ENCODE peak calls at places on chromosomes 6 and 20, in nine cellular contexts. One of them, this sample, is unnamed.

GRCh38 chr6:131787955-131788712 is 19.7 kb upstream of the ENPP1 start:
- DNase-seq in non-pigmented ciliary epithelial cell: no peak
- DNase-seq in activated naive CD4-positive, alpha-beta T cell treated with anti-CD3 and anti-CD28 coated beads, Interleukin-2, amount 10 ng/mL, durations not matched to agents 7 days and 5 days: no peak
- DNase-seq in NCI-H526 treated with DMSO at 0.1 percent for 48 hours: no peak
- DNase-seq in activated naive CD8-positive, alpha-beta T cell treated with anti-CD3 and anti-CD28 coated beads, Interleukin-2, amount 50 U/mL, for 24 hours: no peak
- DNase-seq in COR-L47: no peak
- DNase-seq in HEK293T: no peak
- DNase-seq in ascending aorta: no peak
- DNase-seq in omental fat pad: no peak
- DNase-seq in this sample: peak

GRCh38 chr20:12110711-12111110 is 193.0 kb downstream of the BTBD3 start:
- DNase-seq in non-pigmented ciliary epithelial cell: no peak
- DNase-seq in activated naive CD4-positive, alpha-beta T cell treated with anti-CD3 and anti-CD28 coated beads, Interleukin-2, amount 10 ng/mL, durations not matched to agents 7 days and 5 days: no peak
- DNase-seq in NCI-H526 treated with DMSO at 0.1 percent for 48 hours: no peak
- DNase-seq in activated naive CD8-positive, alpha-beta T cell treated with anti-CD3 and anti-CD28 coated beads, Interleukin-2, amount 50 U/mL, for 24 hours: no peak
- DNase-seq in COR-L47: no peak
- DNase-seq in HEK293T: no peak
- DNase-seq in ascending aorta: no peak
- DNase-seq in omental fat pad: no peak
- DNase-seq in this sample: peak

GRCh38 chr6:36947570-36948351 is 6.8 kb upstream of the PI16 start:
- DNase-seq in non-pigmented ciliary epithelial cell: no peak
- DNase-seq in activated naive CD4-positive, alpha-beta T cell treated with anti-CD3 and anti-CD28 coated beads, Interleukin-2, amount 10 ng/mL, durations not matched to agents 7 days and 5 days: peak
- DNase-seq in NCI-H526 treated with DMSO at 0.1 percent for 48 hours: no peak
- DNase-seq in activated naive CD8-positive, alpha-beta T cell treated with anti-CD3 and anti-CD28 coated beads, Interleukin-2, amount 50 U/mL, for 24 hours: no peak
- DNase-seq in COR-L47: no peak
- DNase-seq in HEK293T: no peak
- DNase-seq in ascending aorta: peak
- DNase-seq in omental fat pad: no peak
- DNase-seq in this sample: no peak

GRCh38 chr6:45535933-45536332 is 158.2 kb upstream of the SUPT3H start:
- DNase-seq in non-pigmented ciliary epithelial cell: no peak
- DNase-seq in activated naive CD4-positive, alpha-beta T cell treated with anti-CD3 and anti-CD28 coated beads, Interleukin-2, amount 10 ng/mL, durations not matched to agents 7 days and 5 days: no peak
- DNase-seq in NCI-H526 treated with DMSO at 0.1 percent for 48 hours: no peak
- DNase-seq in activated naive CD8-positive, alpha-beta T cell treated with anti-CD3 and anti-CD28 coated beads, Interleukin-2, amount 50 U/mL, for 24 hours: no peak
- DNase-seq in COR-L47: no peak
- DNase-seq in HEK293T: no peak
- DNase-seq in ascending aorta: no peak
- DNase-seq in omental fat pad: no peak
- DNase-seq in this sample: no peak

GRCh38 chr6:139588076-139588639 is 213.7 kb upstream of the CITED2 start:
- DNase-seq in non-pigmented ciliary epithelial cell: no peak
- DNase-seq in activated naive CD4-positive, alpha-beta T cell treated with anti-CD3 and anti-CD28 coated beads, Interleukin-2, amount 10 ng/mL, durations not matched to agents 7 days and 5 days: no peak
- DNase-seq in NCI-H526 treated with DMSO at 0.1 percent for 48 hours: peak
- DNase-seq in activated naive CD8-positive, alpha-beta T cell treated with anti-CD3 and anti-CD28 coated beads, Interleukin-2, amount 50 U/mL, for 24 hours: no peak
- DNase-seq in COR-L47: peak
- DNase-seq in HEK293T: peak
- DNase-seq in ascending aorta: no peak
- DNase-seq in omental fat pad: no peak
- DNase-seq in this sample: peak

GRCh38 chr6:116386581-116387299 is 16.0 kb downstream of the DSE start:
- DNase-seq in non-pigmented ciliary epithelial cell: no peak
- DNase-seq in activated naive CD4-positive, alpha-beta T cell treated with anti-CD3 and anti-CD28 coated beads, Interleukin-2, amount 10 ng/mL, durations not matched to agents 7 days and 5 days: no peak
- DNase-seq in NCI-H526 treated with DMSO at 0.1 percent for 48 hours: no peak
- DNase-seq in activated naive CD8-positive, alpha-beta T cell treated with anti-CD3 and anti-CD28 coated beads, Interleukin-2, amount 50 U/mL, for 24 hours: no peak
- DNase-seq in COR-L47: no peak
- DNase-seq in HEK293T: no peak
- DNase-seq in ascending aorta: no peak
- DNase-seq in omental fat pad: no peak
- DNase-seq in this sample: peak

GRCh38 chr6:34053721-34054120 is 92.2 kb downstream of the GRM4 start:
- DNase-seq in non-pigmented ciliary epithelial cell: no peak
- DNase-seq in activated naive CD4-positive, alpha-beta T cell treated with anti-CD3 and anti-CD28 coated beads, Interleukin-2, amount 10 ng/mL, durations not matched to agents 7 days and 5 days: no peak
- DNase-seq in NCI-H526 treated with DMSO at 0.1 percent for 48 hours: peak
- DNase-seq in activated naive CD8-positive, alpha-beta T cell treated with anti-CD3 and anti-CD28 coated beads, Interleukin-2, amount 50 U/mL, for 24 hours: no peak
- DNase-seq in COR-L47: peak
- DNase-seq in HEK293T: no peak
- DNase-seq in ascending aorta: no peak
- DNase-seq in omental fat pad: no peak
- DNase-seq in this sample: no peak

GRCh38 chr6:76742919-76743318 is 670.5 kb upstream of the IMPG1 start:
- DNase-seq in non-pigmented ciliary epithelial cell: no peak
- DNase-seq in activated naive CD4-positive, alpha-beta T cell treated with anti-CD3 and anti-CD28 coated beads, Interleukin-2, amount 10 ng/mL, durations not matched to agents 7 days and 5 days: no peak
- DNase-seq in NCI-H526 treated with DMSO at 0.1 percent for 48 hours: no peak
- DNase-seq in activated naive CD8-positive, alpha-beta T cell treated with anti-CD3 and anti-CD28 coated beads, Interleukin-2, amount 50 U/mL, for 24 hours: no peak
- DNase-seq in COR-L47: no peak
- DNase-seq in HEK293T: no peak
- DNase-seq in ascending aorta: no peak
- DNase-seq in omental fat pad: no peak
- DNase-seq in this sample: no peak

GRCh38 chr6:144248003-144248402 is 37.1 kb upstream of the UTRN start:
- DNase-seq in non-pigmented ciliary epithelial cell: no peak
- DNase-seq in activated naive CD4-positive, alpha-beta T cell treated with anti-CD3 and anti-CD28 coated beads, Interleukin-2, amount 10 ng/mL, durations not matched to agents 7 days and 5 days: no peak
- DNase-seq in NCI-H526 treated with DMSO at 0.1 percent for 48 hours: no peak
- DNase-seq in activated naive CD8-positive, alpha-beta T cell treated with anti-CD3 and anti-CD28 coated beads, Interleukin-2, amount 50 U/mL, for 24 hours: no peak
- DNase-seq in COR-L47: no peak
- DNase-seq in HEK293T: no peak
- DNase-seq in ascending aorta: no peak
- DNase-seq in omental fat pad: no peak
- DNase-seq in this sample: no peak

GRCh38 chr6:108133594-108134179 is 32.1 kb upstream of the NR2E1 start:
- DNase-seq in non-pigmented ciliary epithelial cell: peak
- DNase-seq in activated naive CD4-positive, alpha-beta T cell treated with anti-CD3 and anti-CD28 coated beads, Interleukin-2, amount 10 ng/mL, durations not matched to agents 7 days and 5 days: peak
- DNase-seq in NCI-H526 treated with DMSO at 0.1 percent for 48 hours: peak
- DNase-seq in activated naive CD8-positive, alpha-beta T cell treated with anti-CD3 and anti-CD28 coated beads, Interleukin-2, amount 50 U/mL, for 24 hours: peak
- DNase-seq in COR-L47: peak
- DNase-seq in HEK293T: peak
- DNase-seq in ascending aorta: peak
- DNase-seq in omental fat pad: no peak
- DNase-seq in this sample: peak

GRCh38 chr20:58403272-58403671 is 14.2 kb downstream of the VAPB start:
- DNase-seq in non-pigmented ciliary epithelial cell: no peak
- DNase-seq in activated naive CD4-positive, alpha-beta T cell treated with anti-CD3 and anti-CD28 coated beads, Interleukin-2, amount 10 ng/mL, durations not matched to agents 7 days and 5 days: no peak
- DNase-seq in NCI-H526 treated with DMSO at 0.1 percent for 48 hours: no peak
- DNase-seq in activated naive CD8-positive, alpha-beta T cell treated with anti-CD3 and anti-CD28 coated beads, Interleukin-2, amount 50 U/mL, for 24 hours: no peak
- DNase-seq in COR-L47: no peak
- DNase-seq in HEK293T: no peak
- DNase-seq in ascending aorta: no peak
- DNase-seq in omental fat pad: no peak
- DNase-seq in this sample: no peak

GRCh38 chr6:5053864-5054426 is 31.2 kb upstream of the PPP1R3G start:
- DNase-seq in non-pigmented ciliary epithelial cell: no peak
- DNase-seq in activated naive CD4-positive, alpha-beta T cell treated with anti-CD3 and anti-CD28 coated beads, Interleukin-2, amount 10 ng/mL, durations not matched to agents 7 days and 5 days: no peak
- DNase-seq in NCI-H526 treated with DMSO at 0.1 percent for 48 hours: no peak
- DNase-seq in activated naive CD8-positive, alpha-beta T cell treated with anti-CD3 and anti-CD28 coated beads, Interleukin-2, amount 50 U/mL, for 24 hours: no peak
- DNase-seq in COR-L47: peak
- DNase-seq in HEK293T: no peak
- DNase-seq in ascending aorta: no peak
- DNase-seq in omental fat pad: no peak
- DNase-seq in this sample: no peak

GRCh38 chr20:3685341-3685740 is 3.5 kb upstream of the ADAM33 start:
- DNase-seq in non-pigmented ciliary epithelial cell: no peak
- DNase-seq in activated naive CD4-positive, alpha-beta T cell treated with anti-CD3 and anti-CD28 coated beads, Interleukin-2, amount 10 ng/mL, durations not matched to agents 7 days and 5 days: no peak
- DNase-seq in NCI-H526 treated with DMSO at 0.1 percent for 48 hours: no peak
- DNase-seq in activated naive CD8-positive, alpha-beta T cell treated with anti-CD3 and anti-CD28 coated beads, Interleukin-2, amount 50 U/mL, for 24 hours: no peak
- DNase-seq in COR-L47: no peak
- DNase-seq in HEK293T: no peak
- DNase-seq in ascending aorta: no peak
- DNase-seq in omental fat pad: no peak
- DNase-seq in this sample: no peak

GRCh38 chr6:113854531-113855499 is 2.3 kb upstream of the MARCKS start:
- DNase-seq in non-pigmented ciliary epithelial cell: no peak
- DNase-seq in activated naive CD4-positive, alpha-beta T cell treated with anti-CD3 and anti-CD28 coated beads, Interleukin-2, amount 10 ng/mL, durations not matched to agents 7 days and 5 days: no peak
- DNase-seq in NCI-H526 treated with DMSO at 0.1 percent for 48 hours: peak
- DNase-seq in activated naive CD8-positive, alpha-beta T cell treated with anti-CD3 and anti-CD28 coated beads, Interleukin-2, amount 50 U/mL, for 24 hours: peak
- DNase-seq in COR-L47: peak
- DNase-seq in HEK293T: peak
- DNase-seq in ascending aorta: peak
- DNase-seq in omental fat pad: no peak
- DNase-seq in this sample: peak

GRCh38 chr6:106556368-106556960 is 72.8 kb downstream of the RTN4IP1 start:
- DNase-seq in non-pigmented ciliary epithelial cell: no peak
- DNase-seq in activated naive CD4-positive, alpha-beta T cell treated with anti-CD3 and anti-CD28 coated beads, Interleukin-2, amount 10 ng/mL, durations not matched to agents 7 days and 5 days: no peak
- DNase-seq in NCI-H526 treated with DMSO at 0.1 percent for 48 hours: no peak
- DNase-seq in activated naive CD8-positive, alpha-beta T cell treated with anti-CD3 and anti-CD28 coated beads, Interleukin-2, amount 50 U/mL, for 24 hours: no peak
- DNase-seq in COR-L47: no peak
- DNase-seq in HEK293T: no peak
- DNase-seq in ascending aorta: no peak
- DNase-seq in omental fat pad: no peak
- DNase-seq in this sample: peak

GRCh38 chr6:36246511-36247268 is 23.2 kb upstream of the PNPLA1 start:
- DNase-seq in non-pigmented ciliary epithelial cell: no peak
- DNase-seq in activated naive CD4-positive, alpha-beta T cell treated with anti-CD3 and anti-CD28 coated beads, Interleukin-2, amount 10 ng/mL, durations not matched to agents 7 days and 5 days: no peak
- DNase-seq in NCI-H526 treated with DMSO at 0.1 percent for 48 hours: no peak
- DNase-seq in activated naive CD8-positive, alpha-beta T cell treated with anti-CD3 and anti-CD28 coated beads, Interleukin-2, amount 50 U/mL, for 24 hours: no peak
- DNase-seq in COR-L47: no peak
- DNase-seq in HEK293T: no peak
- DNase-seq in ascending aorta: no peak
- DNase-seq in omental fat pad: no peak
- DNase-seq in this sample: peak

GRCh38 chr20:13105864-13106457 is 97.2 kb downstream of the SPTLC3 start:
- DNase-seq in non-pigmented ciliary epithelial cell: peak
- DNase-seq in activated naive CD4-positive, alpha-beta T cell treated with anti-CD3 and anti-CD28 coated beads, Interleukin-2, amount 10 ng/mL, durations not matched to agents 7 days and 5 days: no peak
- DNase-seq in NCI-H526 treated with DMSO at 0.1 percent for 48 hours: peak
- DNase-seq in activated naive CD8-positive, alpha-beta T cell treated with anti-CD3 and anti-CD28 coated beads, Interleukin-2, amount 50 U/mL, for 24 hours: no peak
- DNase-seq in COR-L47: peak
- DNase-seq in HEK293T: peak
- DNase-seq in ascending aorta: no peak
- DNase-seq in omental fat pad: no peak
- DNase-seq in this sample: peak

GRCh38 chr6:147700436-147701209 is 192.1 kb downstream of the SAMD5 start:
- DNase-seq in non-pigmented ciliary epithelial cell: no peak
- DNase-seq in activated naive CD4-positive, alpha-beta T cell treated with anti-CD3 and anti-CD28 coated beads, Interleukin-2, amount 10 ng/mL, durations not matched to agents 7 days and 5 days: no peak
- DNase-seq in NCI-H526 treated with DMSO at 0.1 percent for 48 hours: peak
- DNase-seq in activated naive CD8-positive, alpha-beta T cell treated with anti-CD3 and anti-CD28 coated beads, Interleukin-2, amount 50 U/mL, for 24 hours: no peak
- DNase-seq in COR-L47: no peak
- DNase-seq in HEK293T: no peak
- DNase-seq in ascending aorta: no peak
- DNase-seq in omental fat pad: no peak
- DNase-seq in this sample: no peak

GRCh38 chr6:36997811-36998722 is 7.4 kb upstream of the FGD2 start:
- DNase-seq in non-pigmented ciliary epithelial cell: no peak
- DNase-seq in activated naive CD4-positive, alpha-beta T cell treated with anti-CD3 and anti-CD28 coated beads, Interleukin-2, amount 10 ng/mL, durations not matched to agents 7 days and 5 days: no peak
- DNase-seq in NCI-H526 treated with DMSO at 0.1 percent for 48 hours: no peak
- DNase-seq in activated naive CD8-positive, alpha-beta T cell treated with anti-CD3 and anti-CD28 coated beads, Interleukin-2, amount 50 U/mL, for 24 hours: no peak
- DNase-seq in COR-L47: no peak
- DNase-seq in HEK293T: no peak
- DNase-seq in ascending aorta: no peak
- DNase-seq in omental fat pad: no peak
- DNase-seq in this sample: peak

GRCh38 chr20:50064640-50065615 is 48.0 kb downstream of the UBE2V1 start:
- DNase-seq in non-pigmented ciliary epithelial cell: no peak
- DNase-seq in activated naive CD4-positive, alpha-beta T cell treated with anti-CD3 and anti-CD28 coated beads, Interleukin-2, amount 10 ng/mL, durations not matched to agents 7 days and 5 days: no peak
- DNase-seq in NCI-H526 treated with DMSO at 0.1 percent for 48 hours: peak
- DNase-seq in activated naive CD8-positive, alpha-beta T cell treated with anti-CD3 and anti-CD28 coated beads, Interleukin-2, amount 50 U/mL, for 24 hours: no peak
- DNase-seq in COR-L47: no peak
- DNase-seq in HEK293T: no peak
- DNase-seq in ascending aorta: no peak
- DNase-seq in omental fat pad: no peak
- DNase-seq in this sample: no peak

GRCh38 chr20:33521461-33521860 is 31.6 kb downstream of the CBFA2T2 start:
- DNase-seq in non-pigmented ciliary epithelial cell: no peak
- DNase-seq in activated naive CD4-positive, alpha-beta T cell treated with anti-CD3 and anti-CD28 coated beads, Interleukin-2, amount 10 ng/mL, durations not matched to agents 7 days and 5 days: no peak
- DNase-seq in NCI-H526 treated with DMSO at 0.1 percent for 48 hours: peak
- DNase-seq in activated naive CD8-positive, alpha-beta T cell treated with anti-CD3 and anti-CD28 coated beads, Interleukin-2, amount 50 U/mL, for 24 hours: no peak
- DNase-seq in COR-L47: peak
- DNase-seq in HEK293T: no peak
- DNase-seq in ascending aorta: no peak
- DNase-seq in omental fat pad: no peak
- DNase-seq in this sample: no peak

GRCh38 chr6:5094327-5094726 is 9.2 kb downstream of the PPP1R3G start:
- DNase-seq in non-pigmented ciliary epithelial cell: peak
- DNase-seq in activated naive CD4-positive, alpha-beta T cell treated with anti-CD3 and anti-CD28 coated beads, Interleukin-2, amount 10 ng/mL, durations not matched to agents 7 days and 5 days: no peak
- DNase-seq in NCI-H526 treated with DMSO at 0.1 percent for 48 hours: no peak
- DNase-seq in activated naive CD8-positive, alpha-beta T cell treated with anti-CD3 and anti-CD28 coated beads, Interleukin-2, amount 50 U/mL, for 24 hours: no peak
- DNase-seq in COR-L47: no peak
- DNase-seq in HEK293T: no peak
- DNase-seq in ascending aorta: no peak
- DNase-seq in omental fat pad: no peak
- DNase-seq in this sample: peak

GRCh38 chr6:63589955-63590411 is 17.7 kb downstream of the LOC128125822 start:
- DNase-seq in non-pigmented ciliary epithelial cell: no peak
- DNase-seq in activated naive CD4-positive, alpha-beta T cell treated with anti-CD3 and anti-CD28 coated beads, Interleukin-2, amount 10 ng/mL, durations not matched to agents 7 days and 5 days: no peak
- DNase-seq in NCI-H526 treated with DMSO at 0.1 percent for 48 hours: no peak
- DNase-seq in activated naive CD8-positive, alpha-beta T cell treated with anti-CD3 and anti-CD28 coated beads, Interleukin-2, amount 50 U/mL, for 24 hours: no peak
- DNase-seq in COR-L47: no peak
- DNase-seq in HEK293T: no peak
- DNase-seq in ascending aorta: no peak
- DNase-seq in omental fat pad: no peak
- DNase-seq in this sample: no peak

GRCh38 chr6:46816626-46817025 is 23.4 kb downstream of the MEP1A start:
- DNase-seq in non-pigmented ciliary epithelial cell: no peak
- DNase-seq in activated naive CD4-positive, alpha-beta T cell treated with anti-CD3 and anti-CD28 coated beads, Interleukin-2, amount 10 ng/mL, durations not matched to agents 7 days and 5 days: no peak
- DNase-seq in NCI-H526 treated with DMSO at 0.1 percent for 48 hours: no peak
- DNase-seq in activated naive CD8-positive, alpha-beta T cell treated with anti-CD3 and anti-CD28 coated beads, Interleukin-2, amount 50 U/mL, for 24 hours: no peak
- DNase-seq in COR-L47: no peak
- DNase-seq in HEK293T: no peak
- DNase-seq in ascending aorta: no peak
- DNase-seq in omental fat pad: no peak
- DNase-seq in this sample: no peak

GRCh38 chr6:88611721-88612120 is 351.7 kb downstream of the RNGTT start:
- DNase-seq in non-pigmented ciliary epithelial cell: no peak
- DNase-seq in activated naive CD4-positive, alpha-beta T cell treated with anti-CD3 and anti-CD28 coated beads, Interleukin-2, amount 10 ng/mL, durations not matched to agents 7 days and 5 days: no peak
- DNase-seq in NCI-H526 treated with DMSO at 0.1 percent for 48 hours: no peak
- DNase-seq in activated naive CD8-positive, alpha-beta T cell treated with anti-CD3 and anti-CD28 coated beads, Interleukin-2, amount 50 U/mL, for 24 hours: no peak
- DNase-seq in COR-L47: no peak
- DNase-seq in HEK293T: no peak
- DNase-seq in ascending aorta: no peak
- DNase-seq in omental fat pad: no peak
- DNase-seq in this sample: no peak

GRCh38 chr20:9543214-9543613 is 28.8 kb downstream of the LAMP5 start:
- DNase-seq in non-pigmented ciliary epithelial cell: no peak
- DNase-seq in activated naive CD4-positive, alpha-beta T cell treated with anti-CD3 and anti-CD28 coated beads, Interleukin-2, amount 10 ng/mL, durations not matched to agents 7 days and 5 days: no peak
- DNase-seq in NCI-H526 treated with DMSO at 0.1 percent for 48 hours: no peak
- DNase-seq in activated naive CD8-positive, alpha-beta T cell treated with anti-CD3 and anti-CD28 coated beads, Interleukin-2, amount 50 U/mL, for 24 hours: no peak
- DNase-seq in COR-L47: no peak
- DNase-seq in HEK293T: no peak
- DNase-seq in ascending aorta: no peak
- DNase-seq in omental fat pad: no peak
- DNase-seq in this sample: no peak

GRCh38 chr20:20017001-20017851 is at the start of gene NAA20:
- DNase-seq in non-pigmented ciliary epithelial cell: peak
- DNase-seq in activated naive CD4-positive, alpha-beta T cell treated with anti-CD3 and anti-CD28 coated beads, Interleukin-2, amount 10 ng/mL, durations not matched to agents 7 days and 5 days: peak
- DNase-seq in NCI-H526 treated with DMSO at 0.1 percent for 48 hours: peak
- DNase-seq in activated naive CD8-positive, alpha-beta T cell treated with anti-CD3 and anti-CD28 coated beads, Interleukin-2, amount 50 U/mL, for 24 hours: peak
- DNase-seq in COR-L47: peak
- DNase-seq in HEK293T: peak
- DNase-seq in ascending aorta: peak
- DNase-seq in omental fat pad: peak
- DNase-seq in this sample: peak

GRCh38 chr6:148624025-148624424 is 122.8 kb upstream of the UST start:
- DNase-seq in non-pigmented ciliary epithelial cell: no peak
- DNase-seq in activated naive CD4-positive, alpha-beta T cell treated with anti-CD3 and anti-CD28 coated beads, Interleukin-2, amount 10 ng/mL, durations not matched to agents 7 days and 5 days: no peak
- DNase-seq in NCI-H526 treated with DMSO at 0.1 percent for 48 hours: no peak
- DNase-seq in activated naive CD8-positive, alpha-beta T cell treated with anti-CD3 and anti-CD28 coated beads, Interleukin-2, amount 50 U/mL, for 24 hours: no peak
- DNase-seq in COR-L47: no peak
- DNase-seq in HEK293T: no peak
- DNase-seq in ascending aorta: no peak
- DNase-seq in omental fat pad: no peak
- DNase-seq in this sample: peak

GRCh38 chr6:42745083-42745637 is 743 bp downstream of the TBCC start:
- DNase-seq in non-pigmented ciliary epithelial cell: no peak
- DNase-seq in activated naive CD4-positive, alpha-beta T cell treated with anti-CD3 and anti-CD28 coated beads, Interleukin-2, amount 10 ng/mL, durations not matched to agents 7 days and 5 days: peak
- DNase-seq in NCI-H526 treated with DMSO at 0.1 percent for 48 hours: peak
- DNase-seq in activated naive CD8-positive, alpha-beta T cell treated with anti-CD3 and anti-CD28 coated beads, Interleukin-2, amount 50 U/mL, for 24 hours: peak
- DNase-seq in COR-L47: peak
- DNase-seq in HEK293T: peak
- DNase-seq in ascending aorta: peak
- DNase-seq in omental fat pad: no peak
- DNase-seq in this sample: no peak

GRCh38 chr6:48736486-48737206 is 625.6 kb upstream of the PTCHD4 start:
- DNase-seq in non-pigmented ciliary epithelial cell: peak
- DNase-seq in activated naive CD4-positive, alpha-beta T cell treated with anti-CD3 and anti-CD28 coated beads, Interleukin-2, amount 10 ng/mL, durations not matched to agents 7 days and 5 days: no peak
- DNase-seq in NCI-H526 treated with DMSO at 0.1 percent for 48 hours: no peak
- DNase-seq in activated naive CD8-positive, alpha-beta T cell treated with anti-CD3 and anti-CD28 coated beads, Interleukin-2, amount 50 U/mL, for 24 hours: no peak
- DNase-seq in COR-L47: no peak
- DNase-seq in HEK293T: no peak
- DNase-seq in ascending aorta: no peak
- DNase-seq in omental fat pad: no peak
- DNase-seq in this sample: peak

GRCh38 chr6:42689371-42689770 is 33.0 kb downstream of the PRPH2 start:
- DNase-seq in non-pigmented ciliary epithelial cell: no peak
- DNase-seq in activated naive CD4-positive, alpha-beta T cell treated with anti-CD3 and anti-CD28 coated beads, Interleukin-2, amount 10 ng/mL, durations not matched to agents 7 days and 5 days: no peak
- DNase-seq in NCI-H526 treated with DMSO at 0.1 percent for 48 hours: no peak
- DNase-seq in activated naive CD8-positive, alpha-beta T cell treated with anti-CD3 and anti-CD28 coated beads, Interleukin-2, amount 50 U/mL, for 24 hours: no peak
- DNase-seq in COR-L47: no peak
- DNase-seq in HEK293T: no peak
- DNase-seq in ascending aorta: no peak
- DNase-seq in omental fat pad: no peak
- DNase-seq in this sample: no peak